ENCODE peak calls at places on chromosomes 3 and 15, in ten cellular contexts. Y is ovary, D is sigmoid colon, X is spleen, B is HCT116, V is suprapubic skin, C is gastrocnemius medialis, Z is endothelial cell of umbilical vein, W is K562, G is IMR-90. M is an unnamed sample.

GRCh38 chr3:8303466-8303865 is 198.2 kb upstream of the LMCD1 start:
- DNase-seq in B (no peak), Z (no peak), D (no peak), C (no peak), W (no peak), V (no peak), X (no peak), G (peak), Y (no peak), M (no peak)

GRCh38 chr3:135918600-135918999 is 46.9 kb upstream of the PPP2R3A start:
- DNase-seq in Y (no peak), Z (peak), D (no peak), C (no peak), V (no peak), W (peak), X (no peak), B (peak), G (peak), M (no peak)

GRCh38 chr15:42042602-42043400 is 22.0 kb upstream of the PLA2G4E start:
- DNase-seq in Y (no peak), B (no peak), Z (no peak), G (no peak), D (no peak), X (no peak), W (no peak), V (no peak), C (no peak), M (no peak)

GRCh38 chr15:42064271-42064670 is 30.1 kb downstream of the PLA2G4D start:
- DNase-seq in G (no peak), Z (no peak), C (no peak), D (no peak), B (no peak), X (no peak), V (peak), Y (no peak), W (no peak), M (no peak)

GRCh38 chr3:111714305-111714704 is 119.2 kb upstream of the ZBED2 start:
- DNase-seq in C (no peak), X (no peak), V (no peak), W (no peak), Y (no peak), G (peak), B (no peak), Z (no peak), D (no peak), M (no peak)

GRCh38 chr15:92880796-92881569 is 19.1 kb upstream of the CHD2 start:
- DNase-seq in Z (no peak), W (no peak), V (no peak), C (no peak), G (no peak), X (no peak), D (no peak), Y (no peak), B (no peak), M (no peak)

GRCh38 chr15:76084263-76084662 is 24.5 kb downstream of the TMEM266 start:
- DNase-seq in B (no peak), D (no peak), X (no peak), V (no peak), G (no peak), C (no peak), Y (no peak), Z (no peak), W (no peak), M (no peak)

GRCh38 chr3:129320261-129320660 is 41.6 kb downstream of the HMCES start:
- DNase-seq in Z (no peak), W (no peak), D (peak), V (peak), B (no peak), C (no peak), X (no peak), G (no peak), Y (no peak), M (no peak)

GRCh38 chr15:90064931-90065681 is 37.2 kb downstream of the IDH2 start:
- DNase-seq in C (peak), V (no peak), W (no peak), B (no peak), X (peak), Z (peak), Y (no peak), D (no peak), G (no peak), M (peak)

GRCh38 chr15:32668942-32669341 is 27.4 kb downstream of the SCG5 start:
- DNase-seq in B (no peak), Y (no peak), W (no peak), X (no peak), D (no peak), C (no peak), Z (no peak), V (no peak), G (no peak), M (no peak)

GRCh38 chr15:58549013-58549779 is 117.4 kb downstream of the LIPC start:
- DNase-seq in Z (no peak), D (no peak), C (no peak), G (peak), B (no peak), X (no peak), V (no peak), W (no peak), Y (no peak), M (no peak)

GRCh38 chr3:62073038-62073437 is 300.3 kb downstream of the FEZF2 start:
- DNase-seq in V (no peak), Y (no peak), G (peak), Z (no peak), C (no peak), D (no peak), B (no peak), X (no peak), W (no peak), M (no peak)

GRCh38 chr15:69997701-69998273 is 99.9 kb downstream of the TLE3 start:
- DNase-seq in D (no peak), X (peak), Y (no peak), V (no peak), G (peak), W (no peak), B (peak), Z (no peak), C (peak), M (no peak)

GRCh38 chr15:69855601-69856000 is 242.1 kb downstream of the TLE3 start:
- DNase-seq in B (no peak), Y (no peak), Z (no peak), G (no peak), V (no peak), W (no peak), D (no peak), C (no peak), X (peak), M (no peak)

GRCh38 chr3:157066335-157067071 is 93.4 kb downstream of the CCNL1 start:
- DNase-seq in D (peak), B (no peak), V (no peak), C (no peak), X (peak), Y (no peak), G (peak), Z (no peak), W (no peak), M (peak)

GRCh38 chr15:66145242-66146182 is 108.0 kb downstream of the MEGF11 start:
- DNase-seq in Y (no peak), V (no peak), X (no peak), B (no peak), D (no peak), C (no peak), G (no peak), Z (no peak), W (no peak), M (no peak)

GRCh38 chr3:25856902-25857518 is 67.1 kb downstream of the OXSM start:
- DNase-seq in G (peak), B (peak), Y (no peak), C (no peak), Z (peak), W (peak), D (no peak), V (no peak), X (no peak), M (no peak)

GRCh38 chr15:42691308-42691707 is 45.6 kb downstream of the CDAN1 start:
- DNase-seq in Y (no peak), X (no peak), W (peak), D (no peak), B (no peak), V (no peak), G (no peak), C (no peak), Z (no peak), M (no peak)

GRCh38 chr3:107392549-107393165 is 15.4 kb downstream of the CCDC54 start:
- DNase-seq in C (no peak), G (peak), Y (no peak), W (no peak), V (no peak), Z (no peak), X (no peak), B (no peak), D (no peak), M (no peak)

GRCh38 chr3:183774631-183775030 is 50.7 kb downstream of the MAP6D1 start:
- DNase-seq in X (no peak), C (no peak), G (peak), Z (no peak), Y (no peak), V (no peak), W (no peak), D (no peak), B (no peak), M (no peak)

GRCh38 chr3:158725348-158725966 is 6.8 kb downstream of the RARRES1 start:
- DNase-seq in Y (peak), Z (peak), W (no peak), V (no peak), G (peak), B (no peak), X (no peak), C (peak), D (peak), M (peak)

GRCh38 chr3:170703121-170703588 is 117.3 kb upstream of the SLC7A14 start:
- DNase-seq in V (no peak), D (no peak), Y (no peak), G (peak), X (no peak), C (no peak), B (no peak), W (peak), Z (peak), M (no peak)

GRCh38 chr15:73176579-73176978 is 124.3 kb downstream of the NEO1 start:
- DNase-seq in D (no peak), Y (no peak), Z (no peak), B (no peak), C (no peak), W (no peak), X (no peak), V (no peak), G (peak), M (no peak)

GRCh38 chr15:67465196-67465952 is 55.6 kb upstream of the C15orf61 start:
- DNase-seq in G (no peak), B (no peak), X (no peak), Y (no peak), C (no peak), V (no peak), W (no peak), D (no peak), Z (no peak), M (no peak)

GRCh38 chr3:51967384-51968174 is at the start of gene PCBP4:
- DNase-seq in X (no peak), W (peak), G (peak), Y (peak), C (peak), D (peak), B (no peak), Z (peak), V (no peak), M (peak)

GRCh38 chr3:119084371-119085069 is 49.9 kb upstream of the IGSF11 start:
- DNase-seq in X (no peak), G (no peak), C (no peak), B (peak), V (no peak), W (no peak), D (no peak), Z (no peak), Y (no peak), M (no peak)

GRCh38 chr15:63803106-63803886 is 30.5 kb downstream of the HERC1 start:
- DNase-seq in C (no peak), B (no peak), Y (no peak), V (no peak), G (no peak), W (no peak), X (no peak), D (no peak), Z (no peak), M (no peak)

GRCh38 chr3:156150434-156151066 is 30.2 kb downstream of the KCNAB1 start:
- DNase-seq in X (no peak), D (peak), B (peak), Y (no peak), V (no peak), W (peak), G (peak), C (peak), Z (peak), M (peak)

GRCh38 chr3:138609898-138610266 is 1.3 kb downstream of the FAIM start:
- DNase-seq in W (no peak), G (no peak), Z (no peak), C (no peak), X (no peak), B (no peak), D (no peak), V (no peak), Y (no peak), M (no peak)

GRCh38 chr3:147574622-147575021 is 165.5 kb downstream of the ZIC1 start:
- DNase-seq in X (no peak), Y (no peak), G (no peak), Z (no peak), B (no peak), V (no peak), D (no peak), W (no peak), C (no peak), M (no peak)

GRCh38 chr3:195160908-195161434 is 110.0 kb downstream of the XXYLT1 start:
- DNase-seq in X (no peak), B (no peak), C (no peak), V (no peak), W (no peak), D (no peak), Y (no peak), Z (peak), G (no peak), M (no peak)

GRCh38 chr3:78737988-78738387 is 1029.8 kb downstream of the ROBO1 start:
- DNase-seq in V (no peak), B (no peak), W (no peak), X (no peak), Y (no peak), C (no peak), D (no peak), G (no peak), Z (peak), M (no peak)

GRCh38 chr15:97893988-97894387 is 66.5 kb upstream of the ARRDC4 start:
- DNase-seq in C (no peak), Y (no peak), G (no peak), X (no peak), B (no peak), W (no peak), V (no peak), D (no peak), Z (no peak), M (no peak)

GRCh38 chr3:152120606-152121291 is 148.0 kb upstream of the MBNL1 start:
- DNase-seq in V (no peak), C (no peak), Y (no peak), W (no peak), X (no peak), B (no peak), D (no peak), G (no peak), Z (no peak), M (no peak)

DNA sequence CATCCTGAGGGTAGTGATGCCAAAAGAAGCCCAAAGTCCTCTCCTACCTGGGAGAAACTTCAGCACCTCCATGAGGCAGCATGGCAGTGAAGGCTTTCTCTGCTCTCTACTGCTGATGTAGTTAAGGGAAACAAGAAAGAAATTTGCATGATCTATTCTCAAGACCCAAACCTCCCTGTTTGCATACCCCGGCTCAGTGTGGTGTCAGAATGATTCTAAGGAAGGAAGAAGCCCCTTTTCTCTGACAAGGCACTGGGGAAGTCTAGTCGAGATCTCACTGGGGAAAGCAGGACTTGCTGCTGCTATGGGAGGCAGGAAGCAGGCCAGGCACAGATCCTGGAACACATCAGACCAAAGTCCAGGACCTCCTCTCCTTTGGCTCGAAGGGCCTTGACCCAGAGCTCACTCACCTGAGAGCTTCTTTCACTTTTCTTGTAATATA is 89.4 kb upstream of the ICE2 start:
- DNase-seq in G (no peak), Z (no peak), B (no peak), V (no peak), Y (no peak), X (no peak), W (no peak), C (no peak), D (no peak), M (no peak)
- TF ChIP-seq POLR2A in G (no peak), Z (no peak), B (no peak), V (no peak), Y (no peak), X (no peak), W (no peak), C (no peak), D (no peak), M (no peak)

GRCh38 chr3:15645740-15646490 is 44.4 kb downstream of the BTD start:
- DNase-seq in B (peak), G (peak), W (no peak), V (peak), Y (peak), Z (peak), C (peak), D (peak), X (no peak), M (peak)
- H3K27ac ChIP-seq in B (peak), G (peak), W (no peak), V (peak), Y (no peak), Z (peak), C (peak), D (peak), X (no peak), M (peak)

GRCh38 chr15:88894819-88895767 is at the start of gene HAPLN3:
- DNase-seq in X (no peak), V (no peak), B (no peak), W (peak), C (no peak), Y (no peak), Z (peak), G (peak), D (no peak), M (no peak)

GRCh38 chr15:88894348-88894818 is 961 bp downstream of the HAPLN3 start:
- DNase-seq in X (peak), D (no peak), Y (peak), B (no peak), G (no peak), Z (peak), C (peak), V (no peak), W (peak), M (peak)

GRCh38 chr15:88897456-88898194 is 2.3 kb upstream of the HAPLN3 start:
- DNase-seq in D (peak), C (peak), G (peak), Z (peak), B (no peak), X (peak), W (peak), V (peak), Y (peak), M (peak)

GRCh38 chr15:88897142-88897455 is 1.8 kb upstream of the HAPLN3 start:
- DNase-seq in X (no peak), C (no peak), D (no peak), G (no peak), Y (no peak), Z (no peak), V (no peak), W (no peak), B (no peak), M (no peak)

GRCh38 chr15:88896339-88897033 is 1.1 kb upstream of the HAPLN3 start:
- DNase-seq in Y (no peak), D (no peak), B (no peak), Z (peak), W (no peak), G (no peak), C (no peak), V (no peak), X (no peak), M (no peak)
- H3K4me3 ChIP-seq in Y (no peak), D (no peak), B (no peak), Z (no peak), W (no peak), G (no peak), C (no peak), V (no peak), X (no peak), M (no peak)

GRCh38 chr3:69250014-69250413 is 127.6 kb upstream of the LMOD3 start:
- DNase-seq in V (no peak), D (no peak), C (no peak), Z (no peak), Y (no peak), B (no peak), X (no peak), W (no peak), G (no peak), M (no peak)
- TF ChIP-seq POLR2A in V (no peak), D (peak), C (no peak), Z (no peak), Y (no peak), B (no peak), X (no peak), W (no peak), G (no peak), M (no peak)

M was measured in uterus.